ENCODE peak calls at places on chromosomes 5 and 9, in seven cellular contexts. U is IMR-90, K is mesendoderm, M is trophoblast cell, Q is neuronal stem cell, S is H9, A is H1. I is an unnamed sample.

GRCh38 chr9:137441289-137441934 is at the start of gene ENTPD8:
- DNase-seq in U (no peak), K (peak; percentile 64), M (peak; percentile 92), Q (no peak), S (peak; percentile 95), A (peak; percentile 93), I (no peak)

GRCh38 chr5:128778474-128778873 is 186.8 kb upstream of the SLC27A6 start:
- DNase-seq in U (peak; percentile 14), K (peak; percentile 35), M (no peak), Q (no peak), S (no peak), A (no peak), I (no peak)

GRCh38 chr5:56164371-56164770 is 68.8 kb downstream of the ANKRD55 start:
- DNase-seq in U (no peak), K (no peak), M (no peak), Q (no peak), S (no peak), A (no peak), I (peak; percentile 53)

GRCh38 chr5:125409496-125410351 is 663.3 kb upstream of the ZNF608 start:
- DNase-seq in U (peak; percentile 7), K (peak; percentile 10), M (no peak), Q (peak; percentile 81), S (no peak), A (no peak), I (peak; percentile 44)

GRCh38 chr9:133703571-133704399 is 34.4 kb downstream of the SARDH start:
- DNase-seq in U (no peak), K (no peak), M (no peak), Q (no peak), S (no peak), A (no peak), I (no peak)

GRCh38 chr5:27568811-27569210 is 530.4 kb upstream of the CDH9 start:
- DNase-seq in U (no peak), K (no peak), M (no peak), Q (no peak), S (no peak), A (no peak), I (no peak)

GRCh38 chr5:155485344-155485743 is 471.8 kb downstream of the KIF4B start:
- DNase-seq in U (no peak), K (peak; percentile 22), M (no peak), Q (no peak), S (no peak), A (no peak), I (no peak)

GRCh38 chr9:72586388-72587160 is 65.2 kb downstream of the TMC1 start:
- DNase-seq in U (peak; percentile 90), K (no peak), M (peak; percentile 48), Q (no peak), S (no peak), A (no peak), I (peak; percentile 95)

GRCh38 chr5:57441557-57441956 is 41.1 kb downstream of the ACTBL2 start:
- DNase-seq in U (peak; percentile 99), K (no peak), M (no peak), Q (no peak), S (no peak), A (no peak), I (peak; percentile 89)

GRCh38 chr5:120615967-120616645 is 152.0 kb downstream of the PRR16 start:
- DNase-seq in U (peak; percentile 93), K (peak; percentile 67), M (peak; percentile 63), Q (no peak), S (no peak), A (no peak), I (peak; percentile 88)

GRCh38 chr5:134083517-134083916 is 31.0 kb upstream of the TCF7 start:
- DNase-seq in U (peak; percentile 12), K (no peak), M (no peak), Q (no peak), S (no peak), A (no peak), I (no peak)

GRCh38 chr5:150238646-150239045 is 48.8 kb downstream of the SLC6A7 start:
- DNase-seq in U (no peak), K (no peak), M (no peak), Q (no peak), S (no peak), A (no peak), I (no peak)

GRCh38 chr9:83266618-83267543 is 203.9 kb upstream of the RASEF start:
- DNase-seq in U (no peak), K (peak; percentile 42), M (peak; percentile 14), Q (no peak), S (no peak), A (no peak), I (peak; percentile 3)

GRCh38 chr5:159442210-159442850 is 112.0 kb upstream of the IL12B start:
- DNase-seq in U (peak; percentile 23), K (peak; percentile 80), M (no peak), Q (no peak), S (peak; percentile 59), A (peak; percentile 52), I (peak; percentile 32)

GRCh38 chr5:45696206-45696836 is at the start of gene HCN1:
- DNase-seq in U (peak; percentile 32), K (peak; percentile 91), M (peak; percentile 46), Q (peak; percentile 78), S (peak; percentile 89), A (peak; percentile 93), I (peak; percentile 79)
- H3K18ac ChIP-seq in U (no peak within 1 kb of the TSS), K (no peak within 1 kb of the TSS), M (no peak within 1 kb of the TSS), Q (peak within 1 kb of the TSS; percentile 28), S (no peak within 1 kb of the TSS), A (no peak within 1 kb of the TSS), I (no peak within 1 kb of the TSS)

DNA sequence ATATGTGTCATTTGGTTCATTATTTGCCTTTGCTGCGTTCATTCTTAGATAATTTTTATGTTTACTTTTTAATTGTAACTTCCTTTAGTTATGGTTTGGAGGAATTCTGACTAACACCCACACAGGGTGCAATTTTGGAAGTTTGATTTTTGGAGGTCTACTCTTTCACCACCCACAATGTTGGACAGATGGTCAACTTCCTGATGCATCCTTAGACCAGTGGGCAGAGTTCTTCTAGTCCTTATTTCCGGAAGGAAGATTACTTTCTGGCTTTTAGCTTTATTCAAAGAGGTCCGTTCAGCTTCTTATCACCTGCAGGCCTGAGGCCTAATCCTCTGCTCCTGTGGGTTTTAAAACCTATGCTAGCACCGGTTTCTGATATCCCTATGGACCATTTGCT is 126.7 kb downstream of the MTX3 start:
- DNase-seq in U (no peak), K (no peak), M (no peak), Q (no peak), S (no peak), A (peak; percentile 3), I (no peak)
- H3K18ac ChIP-seq in U (no peak overlapping the region), K (no peak overlapping the region), M (no peak overlapping the region), Q (no peak overlapping the region), S (no peak overlapping the region), A (no peak overlapping the region), I (no peak overlapping the region)

GRCh38 chr5:107389130-107389553 is 281.6 kb downstream of the EFNA5 start:
- DNase-seq in U (peak; percentile 54), K (no peak), M (peak; percentile 21), Q (no peak), S (no peak), A (no peak), I (peak; percentile 66)

GRCh38 chr5:107389769-107390168 is 281.0 kb downstream of the EFNA5 start:
- DNase-seq in U (no peak), K (peak; percentile 17), M (peak; percentile 24), Q (no peak), S (no peak), A (no peak), I (no peak)

GRCh38 chr5:107388111-107388861 is 282.5 kb downstream of the EFNA5 start:
- DNase-seq in U (peak; percentile 83), K (peak; percentile 61), M (peak; percentile 96), Q (no peak), S (no peak), A (no peak), I (peak; percentile 81)

GRCh38 chr5:107393846-107394245 is 276.9 kb downstream of the EFNA5 start:
- DNase-seq in U (no peak), K (no peak), M (no peak), Q (no peak), S (no peak), A (no peak), I (no peak)

GRCh38 chr5:107391787-107392186 is 278.9 kb downstream of the EFNA5 start:
- DNase-seq in U (no peak), K (no peak), M (no peak), Q (no peak), S (no peak), A (no peak), I (no peak)
- H3K18ac ChIP-seq in U (no peak overlapping the region), K (peak overlapping the region; percentile 66), M (no peak overlapping the region), Q (no peak overlapping the region), S (no peak overlapping the region), A (no peak overlapping the region), I (no peak overlapping the region)

DNA sequence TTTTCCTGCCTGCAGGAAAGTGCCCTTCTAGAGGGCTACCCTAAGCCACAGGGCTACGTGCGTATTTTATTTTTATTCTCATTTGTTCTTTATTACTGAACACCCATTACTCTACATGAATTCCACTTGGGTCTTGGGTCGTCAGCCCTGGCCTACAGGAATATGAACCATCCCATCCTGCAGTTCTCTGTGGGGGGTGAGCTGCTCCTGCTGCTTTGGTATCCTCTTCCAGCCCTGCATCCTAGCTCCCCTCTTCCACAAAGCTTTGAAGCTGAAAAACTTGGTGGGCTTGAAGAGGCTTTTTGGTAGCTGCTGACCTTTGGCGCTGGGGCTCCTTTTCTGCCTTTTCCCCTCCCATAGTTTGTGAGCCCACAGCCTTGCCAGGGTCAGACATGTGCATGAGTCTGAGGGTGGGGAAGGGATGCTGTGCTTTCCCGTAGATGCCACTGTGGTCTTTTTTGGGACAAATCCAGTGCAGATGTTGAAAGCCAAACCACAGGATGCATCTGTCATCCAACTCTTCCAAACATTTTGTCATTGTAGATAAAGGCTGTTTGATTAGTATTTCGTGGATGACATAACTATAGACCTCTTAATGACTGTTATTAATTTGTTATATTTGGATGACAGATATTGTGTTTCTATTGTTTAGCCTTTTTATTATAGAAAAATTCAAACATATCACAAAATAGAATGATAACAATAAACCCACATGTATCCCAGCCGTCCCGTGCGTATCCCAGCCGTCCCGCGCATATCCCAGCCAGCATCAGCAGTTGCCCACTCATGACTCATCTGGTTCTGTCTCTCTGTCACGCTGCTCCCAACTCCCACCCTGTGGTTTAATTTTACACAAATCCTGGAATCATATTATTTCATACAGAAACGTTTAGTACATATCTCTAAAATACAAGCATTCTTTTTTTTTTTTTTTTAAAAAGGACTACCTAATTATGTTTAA is 43.9 kb downstream of the SLC46A2 start:
- DNase-seq in U (peak; percentile 77), K (no peak), M (no peak), Q (no peak), S (no peak), A (peak; percentile 58), I (peak; percentile 35)
- H3K18ac ChIP-seq in U (no peak overlapping the region), K (no peak overlapping the region), M (no peak overlapping the region), Q (no peak overlapping the region), S (no peak overlapping the region), A (peak overlapping the region; percentile 68), I (no peak overlapping the region)

I was measured in mesenchymal stem cell.